ENCODE peak calls at places on chromosomes 1 and 21, in eight cellular contexts. M, E, S, H, G, W, C and T are unnamed samples.
A peak's percentile ranks its signal among the peaks of the same experiment; 100 is the strongest.

GRCh38 chr1:12276225-12276624 is 46.4 kb downstream of the VPS13D start:
- DNase-seq in M (no peak), E (no peak), S (peak; percentile 58), H (no peak), G (no peak), W (peak; percentile 48), C (peak; percentile 59), T (no peak)

GRCh38 chr1:27342391-27342777 is 562 bp downstream of the SYTL1 start:
- DNase-seq in M (peak; percentile 65), E (no peak), S (peak; percentile 63), H (no peak), G (no peak), W (no peak), C (no peak), T (no peak)

GRCh38 chr1:145892486-145893087 is 6.9 kb upstream of the ANKRD35 start:
- DNase-seq in M (no peak), E (no peak), S (no peak), H (peak; percentile 58), G (no peak), W (peak; percentile 61), C (peak; percentile 67), T (no peak)

GRCh38 chr21:45125347-45125746 is 51.0 kb downstream of the ADARB1 start:
- DNase-seq in M (no peak), E (no peak), S (no peak), H (no peak), G (no peak), W (no peak), C (no peak), T (no peak)

GRCh38 chr1:165365344-165365743 is 8.8 kb upstream of the LMX1A start:
- DNase-seq in M (no peak), E (no peak), S (no peak), H (no peak), G (no peak), W (no peak), C (peak; percentile 57), T (peak; percentile 40)

GRCh38 chr1:105362438-105362837 is 1612.7 kb downstream of the AMY1C start:
- DNase-seq in M (no peak), E (no peak), S (no peak), H (no peak), G (no peak), W (no peak), C (no peak), T (no peak)

GRCh38 chr1:241413386-241413785 is 56.4 kb upstream of the RGS7 start:
- DNase-seq in M (no peak), E (no peak), S (no peak), H (no peak), G (no peak), W (peak; percentile 49), C (peak; percentile 99), T (no peak)

GRCh38 chr1:114122891-114123621 is 30.6 kb downstream of the SYT6 start:
- DNase-seq in M (no peak), E (no peak), S (no peak), H (no peak), G (no peak), W (peak; percentile 9), C (peak; percentile 80), T (no peak)

GRCh38 chr1:36166938-36167910 is 11.3 kb downstream of the MAP7D1 start:
- DNase-seq in M (no peak), E (no peak), S (no peak), H (no peak), G (no peak), W (no peak), C (peak; percentile 76), T (no peak)

GRCh38 chr1:151616505-151616849 is 4.6 kb downstream of the SNX27 start:
- DNase-seq in M (no peak), E (no peak), S (no peak), H (no peak), G (no peak), W (no peak), C (peak; percentile 44), T (no peak)

DNA sequence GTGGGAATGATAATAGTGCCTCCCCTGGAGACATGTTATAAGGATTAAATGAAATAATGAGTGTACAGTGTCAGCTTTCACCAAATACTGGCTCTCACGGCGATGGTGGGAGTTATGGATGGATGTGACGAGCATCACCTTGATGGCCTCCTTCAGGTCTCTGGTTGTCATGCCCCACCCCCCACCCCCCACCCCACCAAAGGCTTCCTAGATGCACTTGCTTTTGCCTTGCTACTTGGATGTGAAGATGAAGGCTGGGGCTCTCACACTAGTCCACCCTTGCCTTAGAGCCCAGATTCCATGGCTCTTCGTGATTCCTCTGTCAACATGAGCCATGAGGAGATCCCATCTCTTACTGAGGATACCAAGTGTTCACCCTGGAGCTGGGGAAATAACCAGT is 412.3 kb downstream of the NPHP4 start:
- DNase-seq in M (no peak), E (no peak), S (no peak), H (no peak), G (no peak), W (no peak), C (no peak), T (no peak)
- TF ChIP-seq CTCF in M (no peak), E (no peak), S (no peak), H (no peak), G (no peak), W (no peak), C (no peak), T (no peak)

GRCh38 chr1:180194048-180194425 is 36.0 kb upstream of the LHX4 start:
- DNase-seq in M (no peak), E (no peak), S (no peak), H (no peak), G (no peak), W (no peak), C (no peak), T (no peak)
- TF ChIP-seq CTCF in M (no peak), E (no peak), S (no peak), H (no peak), G (no peak), W (no peak), C (no peak), T (no peak)

DNA sequence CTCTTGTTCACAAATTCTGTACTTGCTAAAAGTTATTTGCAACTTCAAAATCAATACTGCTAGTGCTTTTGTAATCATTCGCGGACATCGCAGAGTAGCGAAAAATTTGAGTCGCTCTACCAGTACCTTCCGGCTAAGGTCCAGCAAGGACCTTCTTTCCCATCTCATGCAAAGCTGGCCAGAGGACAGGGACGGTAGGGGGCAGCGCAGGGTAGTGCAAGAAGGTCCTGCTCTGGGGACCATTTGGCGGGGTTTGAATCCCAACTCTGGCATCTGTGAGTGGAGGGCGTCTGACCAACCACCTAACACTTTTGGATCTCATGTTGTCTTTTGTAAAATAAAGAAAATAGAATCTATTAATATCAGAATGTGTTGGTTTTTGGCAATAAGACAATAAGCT is 258.3 kb downstream of the SPATA17 start:
- DNase-seq in M (no peak), E (no peak), S (no peak), H (no peak), G (no peak), W (no peak), C (peak; percentile 3), T (no peak)
- TF ChIP-seq CTCF in M (peak; percentile 16), E (peak; percentile 10), S (no peak), H (no peak), G (no peak), W (peak; percentile 36), C (peak; percentile 13), T (peak; percentile 19)

DNA sequence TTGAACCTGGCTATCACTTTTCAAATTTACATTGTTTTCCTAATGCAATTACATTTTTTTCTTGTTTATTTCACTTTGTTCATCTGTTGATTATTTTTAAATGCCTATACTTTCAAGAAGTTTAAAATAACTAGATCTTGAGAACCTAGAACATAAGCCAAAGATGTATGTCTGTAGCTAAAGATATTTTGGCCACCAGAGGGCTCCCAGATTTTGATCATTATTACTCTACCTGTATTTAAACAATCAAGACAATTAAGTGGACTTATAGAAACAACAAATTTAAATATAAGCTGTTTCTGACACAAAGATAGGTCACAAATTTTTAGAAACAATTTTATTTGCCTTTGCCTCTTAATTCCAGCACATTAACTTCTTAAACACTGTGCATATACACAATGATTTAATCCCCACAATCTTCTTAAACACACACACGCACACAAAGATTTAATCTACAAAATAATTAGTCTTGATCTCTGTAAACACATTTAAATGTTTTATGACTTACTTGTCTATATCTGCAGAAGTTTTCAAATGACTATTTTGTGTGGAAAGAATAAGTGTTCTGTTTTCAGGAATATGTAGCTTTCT is 380.0 kb downstream of the DSCAM start:
- DNase-seq in M (no peak), E (no peak), S (no peak), H (no peak), G (no peak), W (peak; percentile 39), C (peak; percentile 0), T (no peak)
- TF ChIP-seq CTCF in M (no peak), E (peak; percentile 30), S (no peak), H (peak; percentile 44), G (peak; percentile 44), W (peak; percentile 39), C (no peak), T (peak; percentile 53)

GRCh38 chr1:214344897-214345296 is 63.9 kb downstream of the SMYD2 start:
- DNase-seq in M (no peak), E (no peak), S (no peak), H (no peak), G (no peak), W (no peak), C (no peak), T (no peak)

GRCh38 chr1:214337536-214337935 is 56.6 kb downstream of the SMYD2 start:
- DNase-seq in M (no peak), E (no peak), S (no peak), H (peak; percentile 40), G (no peak), W (peak; percentile 84), C (peak; percentile 56), T (no peak)

GRCh38 chr1:214341459-214341858 is 60.5 kb downstream of the SMYD2 start:
- DNase-seq in M (no peak), E (no peak), S (no peak), H (no peak), G (no peak), W (no peak), C (no peak), T (no peak)

GRCh38 chr1:214338212-214338611 is 57.3 kb downstream of the SMYD2 start:
- DNase-seq in M (no peak), E (no peak), S (no peak), H (no peak), G (no peak), W (no peak), C (no peak), T (no peak)

GRCh38 chr1:214341918-214342317 is 61.0 kb downstream of the SMYD2 start:
- DNase-seq in M (no peak), E (no peak), S (no peak), H (no peak), G (no peak), W (no peak), C (no peak), T (no peak)
- TF ChIP-seq CTCF in M (no peak), E (no peak), S (no peak), H (no peak), G (no peak), W (peak; percentile 45), C (no peak), T (peak; percentile 26)

DNA sequence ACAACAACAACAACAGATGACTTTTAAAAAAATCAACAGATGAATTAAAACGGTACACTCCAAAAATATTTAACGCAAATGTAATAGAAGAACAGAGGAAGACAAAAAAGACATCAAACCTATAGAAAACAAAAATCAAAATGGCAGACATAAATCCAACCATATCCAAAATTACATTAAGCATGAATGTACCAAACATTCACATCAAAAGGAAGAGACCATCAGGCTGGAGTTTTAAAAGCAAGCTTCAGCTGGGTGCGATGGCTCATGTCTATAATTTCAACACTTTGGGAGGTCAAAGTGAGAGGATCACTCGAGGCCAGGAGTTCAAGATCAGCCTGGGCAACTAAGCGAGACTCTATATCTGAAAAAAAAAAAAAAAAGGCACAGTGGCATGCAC is 116.2 kb downstream of the SMYD3 start:
- DNase-seq in M (no peak), E (no peak), S (no peak), H (no peak), G (no peak), W (no peak), C (no peak), T (no peak)
- TF ChIP-seq CTCF in M (no peak), E (no peak), S (no peak), H (no peak), G (no peak), W (no peak), C (no peak), T (no peak)